ENCODE peak calls at places on chromosomes 1 and 21, in nine cellular contexts. One of them, this sample, is unnamed.

GRCh38 chr1:231338270-231339128 is at the start of gene SPRTN:
- DNase-seq in iPS-NIHi11: peak; percentile 95
- DNase-seq in stimulated activated CD4-positive, alpha-beta T cell treated with anti-CD3 and anti-CD28 coated beads, Interleukin-1b, Interleukin-23, amount 100 ng/mL, for 1 hour: no peak
- DNase-seq in fibroblast of the conjunctiva: no peak
- DNase-seq in H1: no peak
- DNase-seq in uterus: no peak
- DNase-seq in naive thymus-derived CD4-positive, alpha-beta T cell: no peak
- DNase-seq in skeletal muscle cell: no peak
- DNase-seq in NCI-H460: no peak
- DNase-seq in this sample: no peak

GRCh38 chr1:227776277-227776676 is 39.2 kb upstream of the PRSS38 start:
- DNase-seq in iPS-NIHi11: no peak
- DNase-seq in stimulated activated CD4-positive, alpha-beta T cell treated with anti-CD3 and anti-CD28 coated beads, Interleukin-1b, Interleukin-23, amount 100 ng/mL, for 1 hour: no peak
- DNase-seq in fibroblast of the conjunctiva: no peak
- DNase-seq in H1: no peak
- DNase-seq in uterus: no peak
- DNase-seq in naive thymus-derived CD4-positive, alpha-beta T cell: no peak
- DNase-seq in skeletal muscle cell: peak; percentile 71
- DNase-seq in NCI-H460: no peak
- DNase-seq in this sample: no peak

GRCh38 chr1:66274634-66275033 is 259.3 kb upstream of the SGIP1 start:
- DNase-seq in iPS-NIHi11: no peak
- DNase-seq in stimulated activated CD4-positive, alpha-beta T cell treated with anti-CD3 and anti-CD28 coated beads, Interleukin-1b, Interleukin-23, amount 100 ng/mL, for 1 hour: no peak
- DNase-seq in fibroblast of the conjunctiva: no peak
- DNase-seq in H1: no peak
- DNase-seq in uterus: no peak
- DNase-seq in naive thymus-derived CD4-positive, alpha-beta T cell: peak; percentile 25
- DNase-seq in skeletal muscle cell: no peak
- DNase-seq in NCI-H460: no peak
- DNase-seq in this sample: no peak

GRCh38 chr1:186194107-186194756 is 180.8 kb downstream of the TPR start:
- DNase-seq in iPS-NIHi11: no peak
- DNase-seq in stimulated activated CD4-positive, alpha-beta T cell treated with anti-CD3 and anti-CD28 coated beads, Interleukin-1b, Interleukin-23, amount 100 ng/mL, for 1 hour: no peak
- DNase-seq in fibroblast of the conjunctiva: no peak
- DNase-seq in H1: no peak
- DNase-seq in uterus: no peak
- DNase-seq in naive thymus-derived CD4-positive, alpha-beta T cell: no peak
- DNase-seq in skeletal muscle cell: no peak
- DNase-seq in NCI-H460: no peak
- DNase-seq in this sample: no peak

GRCh38 chr21:44899768-44900558 is 20.7 kb downstream of the ITGB2 start:
- DNase-seq in iPS-NIHi11: no peak
- DNase-seq in stimulated activated CD4-positive, alpha-beta T cell treated with anti-CD3 and anti-CD28 coated beads, Interleukin-1b, Interleukin-23, amount 100 ng/mL, for 1 hour: no peak
- DNase-seq in fibroblast of the conjunctiva: no peak
- DNase-seq in H1: no peak
- DNase-seq in uterus: no peak
- DNase-seq in naive thymus-derived CD4-positive, alpha-beta T cell: no peak
- DNase-seq in skeletal muscle cell: no peak
- DNase-seq in NCI-H460: no peak
- DNase-seq in this sample: no peak

GRCh38 chr1:235821361-235821981 is 45.2 kb downstream of the LYST start:
- DNase-seq in iPS-NIHi11: no peak
- DNase-seq in stimulated activated CD4-positive, alpha-beta T cell treated with anti-CD3 and anti-CD28 coated beads, Interleukin-1b, Interleukin-23, amount 100 ng/mL, for 1 hour: no peak
- DNase-seq in fibroblast of the conjunctiva: peak; percentile 38
- DNase-seq in H1: no peak
- DNase-seq in uterus: no peak
- DNase-seq in naive thymus-derived CD4-positive, alpha-beta T cell: no peak
- DNase-seq in skeletal muscle cell: peak; percentile 26
- DNase-seq in NCI-H460: no peak
- DNase-seq in this sample: peak; percentile 61

GRCh38 chr1:208942394-208942793 is 641.1 kb upstream of the CAMK1G start:
- DNase-seq in iPS-NIHi11: no peak
- DNase-seq in stimulated activated CD4-positive, alpha-beta T cell treated with anti-CD3 and anti-CD28 coated beads, Interleukin-1b, Interleukin-23, amount 100 ng/mL, for 1 hour: no peak
- DNase-seq in fibroblast of the conjunctiva: no peak
- DNase-seq in H1: no peak
- DNase-seq in uterus: no peak
- DNase-seq in naive thymus-derived CD4-positive, alpha-beta T cell: no peak
- DNase-seq in skeletal muscle cell: no peak
- DNase-seq in NCI-H460: no peak
- DNase-seq in this sample: no peak

GRCh38 chr21:39020751-39021474 is 162.3 kb downstream of the PSMG1 start:
- DNase-seq in iPS-NIHi11: no peak
- DNase-seq in stimulated activated CD4-positive, alpha-beta T cell treated with anti-CD3 and anti-CD28 coated beads, Interleukin-1b, Interleukin-23, amount 100 ng/mL, for 1 hour: no peak
- DNase-seq in fibroblast of the conjunctiva: peak; percentile 57
- DNase-seq in H1: no peak
- DNase-seq in uterus: peak; percentile 46
- DNase-seq in naive thymus-derived CD4-positive, alpha-beta T cell: no peak
- DNase-seq in skeletal muscle cell: no peak
- DNase-seq in NCI-H460: no peak
- DNase-seq in this sample: peak; percentile 67

GRCh38 chr1:63189677-63190076 is 132.7 kb upstream of the FOXD3 start:
- DNase-seq in iPS-NIHi11: peak; percentile 64
- DNase-seq in stimulated activated CD4-positive, alpha-beta T cell treated with anti-CD3 and anti-CD28 coated beads, Interleukin-1b, Interleukin-23, amount 100 ng/mL, for 1 hour: no peak
- DNase-seq in fibroblast of the conjunctiva: no peak
- DNase-seq in H1: peak; percentile 70
- DNase-seq in uterus: no peak
- DNase-seq in naive thymus-derived CD4-positive, alpha-beta T cell: no peak
- DNase-seq in skeletal muscle cell: no peak
- DNase-seq in NCI-H460: no peak
- DNase-seq in this sample: no peak

GRCh38 chr1:41578712-41579335 is 94.3 kb upstream of the EDN2 start:
- DNase-seq in iPS-NIHi11: peak; percentile 60
- DNase-seq in stimulated activated CD4-positive, alpha-beta T cell treated with anti-CD3 and anti-CD28 coated beads, Interleukin-1b, Interleukin-23, amount 100 ng/mL, for 1 hour: no peak
- DNase-seq in fibroblast of the conjunctiva: peak; percentile 4
- DNase-seq in H1: no peak
- DNase-seq in uterus: no peak
- DNase-seq in naive thymus-derived CD4-positive, alpha-beta T cell: no peak
- DNase-seq in skeletal muscle cell: no peak
- DNase-seq in NCI-H460: no peak
- DNase-seq in this sample: peak; percentile 16

GRCh38 chr1:147504801-147505303 is 36.4 kb upstream of the BCL9 start:
- DNase-seq in iPS-NIHi11: peak; percentile 89
- DNase-seq in stimulated activated CD4-positive, alpha-beta T cell treated with anti-CD3 and anti-CD28 coated beads, Interleukin-1b, Interleukin-23, amount 100 ng/mL, for 1 hour: no peak
- DNase-seq in fibroblast of the conjunctiva: no peak
- DNase-seq in H1: no peak
- DNase-seq in uterus: peak; percentile 81
- DNase-seq in naive thymus-derived CD4-positive, alpha-beta T cell: no peak
- DNase-seq in skeletal muscle cell: no peak
- DNase-seq in NCI-H460: no peak
- DNase-seq in this sample: no peak

This sample was measured in fibroblast of gingiva.